ENCODE peak calls at places on chromosomes 5 and 9, in nine cellular contexts. C, Q, F, M, G, L, I, A and X are unnamed samples.

GRCh38 chr9:36853233-36853632 is 180.8 kb downstream of the PAX5 start:
- DNase-seq in C (no peak), Q (no peak), F (no peak), M (no peak), G (no peak), L (no peak), I (no peak), A (no peak), X (no peak)

GRCh38 chr5:95812100-95812472 is 10.4 kb downstream of the GLRX start:
- DNase-seq in C (no peak), Q (no peak), F (no peak), M (no peak), G (peak), L (no peak), I (peak), A (no peak), X (no peak)

GRCh38 chr5:172463031-172463430 is 8.7 kb upstream of the SH3PXD2B start:
- DNase-seq in C (no peak), Q (no peak), F (no peak), M (no peak), G (no peak), L (no peak), I (no peak), A (no peak), X (no peak)

GRCh38 chr9:131289301-131290038 is at the start of gene PLPP7:
- DNase-seq in C (no peak), Q (no peak), F (peak), M (no peak), G (peak), L (peak), I (peak), A (peak), X (no peak)

GRCh38 chr5:176447538-176447981 is 625 bp upstream of the FAF2 start:
- DNase-seq in C (no peak), Q (no peak), F (no peak), M (no peak), G (no peak), L (peak), I (no peak), A (no peak), X (no peak)

GRCh38 chr5:5795074-5795779 is 372.8 kb downstream of the ICE1 start:
- DNase-seq in C (no peak), Q (no peak), F (no peak), M (no peak), G (no peak), L (no peak), I (no peak), A (peak), X (no peak)

GRCh38 chr5:172725273-172725672 is 45.7 kb downstream of the DUSP1 start:
- DNase-seq in C (no peak), Q (no peak), F (no peak), M (no peak), G (no peak), L (no peak), I (no peak), A (no peak), X (no peak)

GRCh38 chr9:127360205-127360604 is 36.8 kb upstream of the SLC2A8 start:
- DNase-seq in C (no peak), Q (no peak), F (no peak), M (no peak), G (peak), L (no peak), I (no peak), A (no peak), X (no peak)

GRCh38 chr5:543351-543750 is 19.1 kb upstream of the SLC9A3 start:
- DNase-seq in C (no peak), Q (no peak), F (no peak), M (no peak), G (no peak), L (peak), I (no peak), A (no peak), X (no peak)

GRCh38 chr5:177489119-177489716 is 8.2 kb downstream of the PDLIM7 start:
- DNase-seq in C (no peak), Q (no peak), F (no peak), M (no peak), G (no peak), L (peak), I (no peak), A (no peak), X (no peak)

GRCh38 chr5:125722550-125722949 is 700.7 kb upstream of the GRAMD2B start:
- DNase-seq in C (no peak), Q (no peak), F (no peak), M (no peak), G (peak), L (no peak), I (no peak), A (no peak), X (no peak)

GRCh38 chr9:72675586-72675985 is 154.2 kb downstream of the TMC1 start:
- DNase-seq in C (no peak), Q (peak), F (no peak), M (no peak), G (peak), L (no peak), I (no peak), A (no peak), X (no peak)

GRCh38 chr9:119375892-119376291 is 6.7 kb upstream of the BRINP1 start:
- DNase-seq in C (peak), Q (no peak), F (no peak), M (no peak), G (peak), L (peak), I (peak), A (no peak), X (no peak)

GRCh38 chr5:124102491-124102890 is 590.5 kb downstream of the CSNK1G3 start:
- DNase-seq in C (no peak), Q (no peak), F (no peak), M (no peak), G (peak), L (no peak), I (no peak), A (no peak), X (no peak)

GRCh38 chr5:1358726-1359025 is 13.8 kb upstream of the CLPTM1L start:
- DNase-seq in C (no peak), Q (no peak), F (no peak), M (no peak), G (no peak), L (no peak), I (no peak), A (no peak), X (no peak)

GRCh38 chr9:97419315-97419867 is 7.5 kb downstream of the TDRD7 start:
- DNase-seq in C (no peak), Q (no peak), F (no peak), M (no peak), G (peak), L (no peak), I (peak), A (no peak), X (no peak)

GRCh38 chr9:87699835-87700234 is 26.1 kb upstream of the CTSL start:
- DNase-seq in C (no peak), Q (no peak), F (no peak), M (no peak), G (no peak), L (no peak), I (no peak), A (no peak), X (no peak)

GRCh38 chr9:81083062-81083461 is 606.3 kb downstream of the TLE1 start:
- DNase-seq in C (no peak), Q (peak), F (no peak), M (no peak), G (peak), L (no peak), I (no peak), A (no peak), X (no peak)

GRCh38 chr9:88438819-88439218 is 50.6 kb downstream of the SPIN1 start:
- DNase-seq in C (no peak), Q (no peak), F (no peak), M (no peak), G (no peak), L (no peak), I (no peak), A (no peak), X (no peak)

GRCh38 chr9:97531750-97532383 is 30.4 kb downstream of the TMOD1 start:
- DNase-seq in C (no peak), Q (no peak), F (no peak), M (no peak), G (no peak), L (no peak), I (no peak), A (no peak), X (no peak)

GRCh38 chr5:116075117-116075910 is 9.5 kb upstream of the COMMD10 start:
- DNase-seq in C (no peak), Q (no peak), F (no peak), M (no peak), G (peak), L (no peak), I (no peak), A (no peak), X (no peak)

GRCh38 chr9:17942498-17942897 is 363.6 kb downstream of the SH3GL2 start:
- DNase-seq in C (no peak), Q (no peak), F (no peak), M (no peak), G (no peak), L (no peak), I (no peak), A (no peak), X (no peak)

GRCh38 chr5:90563161-90563560 is 4.6 kb downstream of the ADGRV1 start:
- DNase-seq in C (no peak), Q (no peak), F (no peak), M (no peak), G (no peak), L (no peak), I (no peak), A (no peak), X (no peak)

GRCh38 chr9:35519697-35520403 is 29.9 kb downstream of the RUSC2 start:
- DNase-seq in C (no peak), Q (no peak), F (no peak), M (no peak), G (peak), L (no peak), I (no peak), A (no peak), X (no peak)

GRCh38 chr5:30098940-30099339 is 1094.5 kb upstream of the CDH6 start:
- DNase-seq in C (no peak), Q (no peak), F (no peak), M (no peak), G (no peak), L (no peak), I (no peak), A (no peak), X (no peak)

GRCh38 chr5:133664422-133664821 is 52.1 kb upstream of the FSTL4 start:
- DNase-seq in C (peak), Q (no peak), F (no peak), M (no peak), G (peak), L (peak), I (no peak), A (no peak), X (no peak)

GRCh38 chr9:129501771-129502324 is 119.1 kb downstream of the C9orf50 start:
- DNase-seq in C (no peak), Q (no peak), F (no peak), M (peak), G (no peak), L (no peak), I (no peak), A (no peak), X (no peak)

GRCh38 chr5:10130881-10131280 is 118.8 kb downstream of the ATPSCKMT start:
- DNase-seq in C (no peak), Q (no peak), F (no peak), M (no peak), G (no peak), L (no peak), I (no peak), A (no peak), X (no peak)

GRCh38 chr5:89324990-89325389 is 442.0 kb upstream of the MEF2C start:
- DNase-seq in C (no peak), Q (no peak), F (no peak), M (no peak), G (no peak), L (no peak), I (no peak), A (no peak), X (no peak)

GRCh38 chr9:86434039-86434726 is 80.0 kb upstream of the TUT7 start:
- DNase-seq in C (peak), Q (peak), F (peak), M (peak), G (peak), L (no peak), I (peak), A (peak), X (no peak)

GRCh38 chr9:81397735-81398381 is 291.5 kb downstream of the TLE1 start:
- DNase-seq in C (no peak), Q (no peak), F (no peak), M (no peak), G (no peak), L (no peak), I (no peak), A (no peak), X (no peak)

DNA sequence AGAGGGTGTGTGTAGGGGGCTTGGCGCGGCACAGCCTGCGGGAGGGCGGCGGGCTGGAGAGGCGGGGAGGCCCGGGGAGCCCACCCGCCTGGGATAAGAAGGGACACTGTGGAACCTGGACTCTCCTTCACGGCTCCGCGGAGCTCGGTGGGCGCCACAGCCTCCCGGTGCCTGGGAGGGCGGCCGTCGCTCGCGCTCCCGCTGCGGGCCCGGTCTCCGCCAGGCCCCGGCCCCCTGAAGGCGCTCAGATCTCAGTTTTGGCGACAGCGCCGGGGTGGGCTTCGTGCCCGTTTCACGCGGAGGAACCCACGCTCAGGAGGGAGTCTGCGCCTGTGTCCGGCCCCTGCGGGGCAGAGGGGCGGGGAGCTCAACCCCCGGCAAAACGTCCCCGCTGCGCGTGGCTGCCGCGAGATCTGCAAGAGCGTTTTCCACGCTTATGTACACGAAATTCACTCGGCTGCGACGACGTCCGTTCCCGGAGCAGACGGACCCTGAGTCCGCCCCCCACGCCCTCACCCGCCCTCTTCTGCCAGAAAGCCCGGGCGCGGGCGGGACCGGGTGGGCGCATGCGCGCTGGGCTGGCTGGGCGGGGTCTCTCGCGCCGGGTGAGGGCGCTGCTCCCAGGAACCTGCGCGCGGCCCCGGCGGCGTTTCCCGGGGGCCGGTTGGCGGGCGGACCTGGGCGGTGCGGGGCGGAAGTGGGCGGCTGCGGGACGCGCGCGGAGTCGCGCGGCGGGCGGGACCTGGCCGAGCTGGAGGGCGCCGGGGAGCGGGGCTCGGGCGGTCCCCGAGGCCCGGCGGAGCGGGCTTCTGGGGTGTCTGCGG is at the start of gene NELFB:
- DNase-seq in C (peak), Q (no peak), F (peak), M (peak), G (peak), L (peak), I (peak), A (peak), X (peak)
- TF ChIP-seq CTCF in C (no peak), Q (no peak), F (peak), M (no peak), G (no peak), L (no peak), I (peak), A (no peak), X (no peak)

GRCh38 chr9:116365056-116365471 is 211.5 kb downstream of the PAPPA start:
- DNase-seq in C (no peak), Q (peak), F (no peak), M (no peak), G (peak), L (peak), I (no peak), A (peak), X (no peak)
- H3K4me3 ChIP-seq in C (no peak), Q (no peak), F (no peak), M (no peak), G (no peak), L (no peak), I (no peak), A (peak), X (no peak)

GRCh38 chr5:34876275-34876674 is 37.3 kb downstream of the TTC23L start:
- DNase-seq in C (no peak), Q (no peak), F (no peak), M (no peak), G (no peak), L (no peak), I (no peak), A (no peak), X (no peak)
- TF ChIP-seq CTCF in C (no peak), Q (no peak), F (no peak), M (no peak), G (no peak), L (no peak), I (no peak), A (no peak), X (no peak)

GRCh38 chr9:21802418-21803000 is at the start of gene MTAP:
- DNase-seq in C (peak), Q (peak), F (peak), M (peak), G (peak), L (peak), I (peak), A (peak), X (peak)

GRCh38 chr9:21803674-21804048 is 1.2 kb downstream of the MTAP start:
- DNase-seq in C (no peak), Q (no peak), F (no peak), M (no peak), G (no peak), L (no peak), I (no peak), A (no peak), X (no peak)

GRCh38 chr9:21804791-21805190 is 2.4 kb downstream of the MTAP start:
- DNase-seq in C (no peak), Q (no peak), F (no peak), M (no peak), G (no peak), L (no peak), I (no peak), A (no peak), X (no peak)

GRCh38 chr9:21806644-21807043 is 4.2 kb downstream of the MTAP start:
- DNase-seq in C (no peak), Q (no peak), F (no peak), M (no peak), G (no peak), L (no peak), I (no peak), A (peak), X (no peak)

GRCh38 chr9:21804336-21804735 is 1.9 kb downstream of the MTAP start:
- DNase-seq in C (no peak), Q (no peak), F (no peak), M (no peak), G (no peak), L (no peak), I (no peak), A (no peak), X (no peak)
- H3K4me3 ChIP-seq in C (peak), Q (peak), F (no peak), M (peak), G (peak), L (peak), I (peak), A (no peak), X (no peak)

DNA sequence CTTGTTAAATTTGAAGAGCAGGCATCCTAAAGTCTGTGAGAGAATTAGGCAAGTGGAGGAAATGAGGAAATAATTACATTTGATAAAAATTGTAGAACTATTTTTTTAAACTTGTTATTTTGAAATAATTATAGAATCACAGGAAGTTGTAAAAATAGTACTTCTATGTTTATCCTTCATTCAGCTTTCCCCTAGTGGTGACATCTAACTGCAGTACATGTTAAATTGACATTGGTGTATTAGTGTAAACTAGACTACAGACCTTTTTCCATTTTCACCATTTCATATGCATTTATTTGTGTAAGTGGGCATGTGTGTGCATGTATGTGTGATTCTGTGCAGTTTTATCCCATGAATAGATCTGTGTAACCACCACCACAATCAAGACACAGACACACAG is 51.6 kb downstream of the F2RL2 start:
- DNase-seq in C (no peak), Q (no peak), F (no peak), M (no peak), G (no peak), L (no peak), I (no peak), A (no peak), X (no peak)
- TF ChIP-seq CTCF in C (no peak), Q (no peak), F (no peak), M (no peak), G (peak), L (no peak), I (no peak), A (no peak), X (peak)

GRCh38 chr9:79656127-79656526 is 84.4 kb downstream of the TLE4 start:
- DNase-seq in C (no peak), Q (no peak), F (no peak), M (no peak), G (no peak), L (peak), I (no peak), A (no peak), X (no peak)

GRCh38 chr9:79652598-79652997 is 80.8 kb downstream of the TLE4 start:
- DNase-seq in C (no peak), Q (no peak), F (no peak), M (no peak), G (no peak), L (no peak), I (no peak), A (no peak), X (no peak)

GRCh38 chr9:79655571-79655970 is 83.8 kb downstream of the TLE4 start:
- DNase-seq in C (no peak), Q (no peak), F (no peak), M (no peak), G (no peak), L (no peak), I (no peak), A (no peak), X (no peak)

GRCh38 chr9:79654591-79654990 is 82.8 kb downstream of the TLE4 start:
- DNase-seq in C (no peak), Q (no peak), F (no peak), M (no peak), G (no peak), L (no peak), I (no peak), A (no peak), X (no peak)

DNA sequence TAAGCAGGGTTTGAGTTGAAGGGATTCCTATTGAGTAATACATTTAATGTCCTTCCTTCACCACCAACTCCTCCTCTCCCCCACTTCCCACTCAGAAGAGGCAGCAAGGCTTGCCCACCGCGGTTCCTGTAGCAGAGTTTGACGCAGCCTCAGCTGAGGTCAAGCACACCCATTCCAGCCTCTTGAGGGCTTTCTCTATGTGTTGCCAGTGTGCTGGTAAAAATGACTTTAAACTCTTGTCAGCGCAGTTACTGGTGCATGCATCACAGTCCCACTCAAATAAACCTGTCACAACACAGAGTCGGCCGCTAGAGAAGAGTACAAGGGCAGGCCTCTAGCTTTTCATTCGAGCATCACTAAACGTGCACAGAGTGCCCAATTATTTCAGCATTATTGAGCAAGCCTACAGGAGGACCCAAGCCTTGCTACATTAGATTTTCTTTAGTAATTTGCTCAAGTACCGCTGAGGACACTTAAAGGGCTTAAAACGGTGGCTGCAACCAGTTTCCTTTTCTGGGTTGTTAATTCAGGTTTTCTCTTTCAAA is 79.6 kb downstream of the TLE4 start:
- DNase-seq in C (no peak), Q (no peak), F (no peak), M (no peak), G (no peak), L (no peak), I (no peak), A (no peak), X (no peak)
- H3K4me3 ChIP-seq in C (no peak), Q (no peak), F (no peak), M (no peak), G (no peak), L (no peak), I (no peak), A (no peak), X (no peak)

GRCh38 chr5:170430256-170430655 is 41.1 kb upstream of the KCNMB1 start:
- DNase-seq in C (no peak), Q (no peak), F (no peak), M (no peak), G (no peak), L (no peak), I (no peak), A (no peak), X (no peak)

GRCh38 chr5:170427672-170428236 is 38.6 kb upstream of the KCNMB1 start:
- DNase-seq in C (no peak), Q (no peak), F (no peak), M (no peak), G (peak), L (peak), I (no peak), A (peak), X (no peak)

GRCh38 chr5:170430871-170431437 is 41.8 kb upstream of the KCNMB1 start:
- DNase-seq in C (no peak), Q (no peak), F (no peak), M (no peak), G (no peak), L (no peak), I (no peak), A (no peak), X (no peak)

GRCh38 chr5:170426786-170427185 is 37.6 kb upstream of the KCNMB1 start:
- DNase-seq in C (no peak), Q (no peak), F (no peak), M (no peak), G (no peak), L (peak), I (no peak), A (no peak), X (no peak)

GRCh38 chr5:170429014-170429413 is 39.8 kb upstream of the KCNMB1 start:
- DNase-seq in C (peak), Q (no peak), F (no peak), M (no peak), G (peak), L (no peak), I (no peak), A (no peak), X (no peak)
- TF ChIP-seq CTCF in C (no peak), Q (peak), F (no peak), M (no peak), G (peak), L (peak), I (no peak), A (no peak), X (peak)